ENCODE peak calls at places on chromosomes 3 and 15, in seven cellular contexts. H is H7, S is lung microvascular endothelial cell, K is neural progenitor cell, X is neuronal stem cell, T is GM06990, C is pancreas. N is an unnamed sample.

GRCh38 chr3:194871143-194871863 is 185.6 kb downstream of the FAM43A start:
- DNase-seq in H (peak; percentile 64), S (peak; percentile 27), K (peak; percentile 49), X (no peak), T (peak; percentile 37), C (peak; percentile 72), N (peak; percentile 26)

GRCh38 chr3:45870099-45870498 is 16.2 kb upstream of the CCR9 start:
- DNase-seq in H (no peak), S (no peak), K (no peak), X (no peak), T (no peak), C (no peak), N (peak; percentile 55)

GRCh38 chr3:132904-133303 is 63.7 kb upstream of the CHL1 start:
- DNase-seq in H (no peak), S (no peak), K (no peak), X (no peak), T (no peak), C (no peak), N (no peak)

GRCh38 chr3:131645638-131646037 is 142.9 kb upstream of the MRPL3 start:
- DNase-seq in H (no peak), S (no peak), K (no peak), X (no peak), T (no peak), C (no peak), N (peak; percentile 21)

GRCh38 chr15:82103500-82103899 is 57.7 kb upstream of the MEX3B start:
- DNase-seq in H (no peak), S (no peak), K (no peak), X (no peak), T (no peak), C (no peak), N (no peak)

GRCh38 chr3:152891678-152892077 is 56.7 kb downstream of the P2RY1 start:
- DNase-seq in H (no peak), S (no peak), K (no peak), X (no peak), T (no peak), C (no peak), N (no peak)

GRCh38 chr15:70507772-70508351 is 255.5 kb downstream of the UACA start:
- DNase-seq in H (no peak), S (no peak), K (no peak), X (no peak), T (no peak), C (no peak), N (peak; percentile 49)

GRCh38 chr3:129984124-129984523 is 9.6 kb downstream of the TRH start:
- DNase-seq in H (peak; percentile 43), S (no peak), K (peak; percentile 36), X (no peak), T (no peak), C (no peak), N (no peak)

N was measured in GM12865.